ENCODE peak calls at places on chromosomes 2 and 18, in four cellular contexts. One of them, this sample, is unnamed.

GRCh38 chr2:44635725-44636124 is 274.0 kb downstream of the CAMKMT start:
- DNase-seq in A549: no peak
- DNase-seq in breast epithelium: no peak
- DNase-seq in K562: no peak
- DNase-seq in this sample: no peak

GRCh38 chr2:215410932-215411285 is 25.0 kb downstream of the FN1 start:
- DNase-seq in A549: peak; percentile 66
- DNase-seq in breast epithelium: no peak
- DNase-seq in K562: no peak
- DNase-seq in this sample: no peak

GRCh38 chr18:41703744-41704530 is 251.1 kb upstream of the PIK3C3 start:
- DNase-seq in A549: no peak
- DNase-seq in breast epithelium: no peak
- DNase-seq in K562: no peak
- DNase-seq in this sample: no peak

GRCh38 chr2:226121339-226121738 is 678.3 kb downstream of the IRS1 start:
- DNase-seq in A549: no peak
- DNase-seq in breast epithelium: no peak
- DNase-seq in K562: no peak
- DNase-seq in this sample: no peak

GRCh38 chr2:140122001-140122400 is 1341.8 kb upstream of the NXPH2 start:
- DNase-seq in A549: no peak
- DNase-seq in breast epithelium: no peak
- DNase-seq in K562: no peak
- DNase-seq in this sample: no peak

GRCh38 chr18:75923169-75923568 is 495.7 kb upstream of the SMIM21 start:
- DNase-seq in A549: peak; percentile 29
- DNase-seq in breast epithelium: peak; percentile 71
- DNase-seq in K562: no peak
- DNase-seq in this sample: no peak

GRCh38 chr2:170224692-170225091 is 46.7 kb downstream of the MYO3B start:
- DNase-seq in A549: no peak
- DNase-seq in breast epithelium: no peak
- DNase-seq in K562: no peak
- DNase-seq in this sample: no peak

GRCh38 chr2:30758315-30758714 is 48.9 kb downstream of the CAPN13 start:
- DNase-seq in A549: no peak
- DNase-seq in breast epithelium: peak; percentile 14
- DNase-seq in K562: no peak
- DNase-seq in this sample: no peak

GRCh38 chr2:213238753-213239591 is 45.3 kb upstream of the SPAG16 start:
- DNase-seq in A549: peak; percentile 5
- DNase-seq in breast epithelium: no peak
- DNase-seq in K562: no peak
- DNase-seq in this sample: no peak

GRCh38 chr18:21071071-21071470 is 40.5 kb downstream of the ROCK1 start:
- DNase-seq in A549: no peak
- DNase-seq in breast epithelium: no peak
- DNase-seq in K562: no peak
- DNase-seq in this sample: no peak

GRCh38 chr18:24497052-24497754 is 36.8 kb downstream of the HRH4 start:
- DNase-seq in A549: no peak
- DNase-seq in breast epithelium: no peak
- DNase-seq in K562: no peak
- DNase-seq in this sample: no peak

GRCh38 chr2:229226372-229226771 is 44.7 kb downstream of the PID1 start:
- DNase-seq in A549: no peak
- DNase-seq in breast epithelium: no peak
- DNase-seq in K562: no peak
- DNase-seq in this sample: no peak

GRCh38 chr2:195666113-195666712 is 9.2 kb downstream of the SLC39A10 start:
- DNase-seq in A549: no peak
- DNase-seq in breast epithelium: no peak
- DNase-seq in K562: no peak
- DNase-seq in this sample: no peak

GRCh38 chr2:9573840-9574239 is 18.2 kb upstream of the ADAM17 start:
- DNase-seq in A549: no peak
- DNase-seq in breast epithelium: no peak
- DNase-seq in K562: no peak
- DNase-seq in this sample: no peak
- TF ChIP-seq CTCF in A549: no peak
- TF ChIP-seq CTCF in breast epithelium: no peak
- TF ChIP-seq CTCF in K562: no peak
- TF ChIP-seq CTCF in this sample: no peak

DNA sequence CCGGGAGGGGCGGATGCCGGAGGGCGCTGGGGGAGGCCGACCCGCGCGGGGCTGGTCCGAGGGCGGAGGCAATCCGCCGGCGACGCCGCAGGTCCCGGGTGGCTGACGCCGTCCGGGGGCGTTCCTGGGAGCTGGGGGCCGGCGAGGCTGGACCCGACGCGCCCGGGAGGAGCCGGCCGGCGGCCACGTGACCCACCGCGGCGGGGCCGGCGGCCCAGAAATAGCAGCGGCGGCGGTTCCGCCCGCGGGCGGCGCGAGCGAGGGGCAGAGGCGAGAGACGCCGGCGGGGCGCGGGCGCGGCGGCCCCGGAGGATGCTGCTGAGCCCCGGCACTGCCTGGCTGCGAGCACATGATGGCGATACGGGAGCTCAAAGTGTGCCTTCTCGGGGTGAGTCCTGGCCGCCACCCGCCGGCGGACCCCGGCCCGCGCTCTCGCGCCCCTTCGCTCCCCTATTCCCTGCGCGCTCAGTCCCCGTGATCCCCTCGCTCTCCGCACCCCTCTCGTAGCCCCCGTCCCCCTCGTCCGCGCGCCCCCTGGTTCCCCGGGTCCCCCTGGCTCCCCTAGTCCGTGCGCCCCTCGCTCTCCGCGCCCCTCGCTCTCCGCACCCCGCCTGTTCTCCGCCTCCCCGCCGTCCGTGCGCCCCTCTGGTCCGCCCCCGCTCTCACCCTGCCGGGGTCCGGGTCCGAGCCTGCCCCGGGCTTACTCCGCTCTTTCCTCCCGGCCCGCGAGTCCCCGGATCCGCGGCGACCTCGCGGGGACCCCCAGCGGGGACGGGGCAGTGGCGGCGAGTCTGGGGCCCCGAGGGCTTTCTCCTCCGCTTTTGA is at the start of gene RAB31:
- DNase-seq in A549: peak; percentile 44
- DNase-seq in breast epithelium: peak; percentile 61
- DNase-seq in K562: peak; percentile 91
- DNase-seq in this sample: peak; percentile 47
- TF ChIP-seq CTCF in A549: no peak
- TF ChIP-seq CTCF in breast epithelium: no peak
- TF ChIP-seq CTCF in K562: no peak
- TF ChIP-seq CTCF in this sample: no peak

GRCh38 chr2:110843496-110843895 is 111.1 kb downstream of the ACOXL start:
- DNase-seq in A549: no peak
- DNase-seq in breast epithelium: no peak
- DNase-seq in K562: no peak
- DNase-seq in this sample: no peak

GRCh38 chr2:110837421-110838409 is 105.3 kb downstream of the ACOXL start:
- DNase-seq in A549: no peak
- DNase-seq in breast epithelium: no peak
- DNase-seq in K562: no peak
- DNase-seq in this sample: no peak

GRCh38 chr2:110840508-110840907 is 108.1 kb downstream of the ACOXL start:
- DNase-seq in A549: no peak
- DNase-seq in breast epithelium: no peak
- DNase-seq in K562: no peak
- DNase-seq in this sample: no peak

GRCh38 chr2:110838657-110839357 is 106.4 kb downstream of the ACOXL start:
- DNase-seq in A549: no peak
- DNase-seq in breast epithelium: no peak
- DNase-seq in K562: no peak
- DNase-seq in this sample: no peak

DNA sequence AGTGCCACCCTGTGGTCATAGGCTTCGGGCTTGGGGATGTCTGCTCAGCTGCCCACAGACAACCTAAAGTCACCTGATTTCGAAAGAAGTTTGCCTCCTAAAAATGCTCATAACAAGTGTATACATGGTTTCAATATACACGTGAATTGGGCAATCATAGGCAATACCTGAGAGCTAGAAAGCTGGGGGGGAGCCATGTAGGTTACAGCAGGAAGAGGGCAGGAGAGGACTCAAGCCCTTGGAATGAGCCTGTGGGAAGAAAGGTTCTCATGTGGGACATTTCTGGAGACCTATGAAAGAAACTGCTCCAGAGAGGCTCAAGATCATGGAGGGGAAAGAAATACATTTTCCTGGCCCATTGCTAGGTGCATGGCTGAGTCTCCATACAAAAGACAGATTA is 109.7 kb downstream of the ACOXL start:
- DNase-seq in A549: no peak
- DNase-seq in breast epithelium: no peak
- DNase-seq in K562: no peak
- DNase-seq in this sample: no peak
- TF ChIP-seq CTCF in A549: no peak
- TF ChIP-seq CTCF in breast epithelium: no peak
- TF ChIP-seq CTCF in K562: no peak
- TF ChIP-seq CTCF in this sample: no peak

GRCh38 chr2:43226955-43227829 is 786 bp upstream of the ZFP36L2 start:
- DNase-seq in A549: peak; percentile 87
- DNase-seq in breast epithelium: peak; percentile 95
- DNase-seq in K562: peak; percentile 89
- DNase-seq in this sample: peak; percentile 63
- TF ChIP-seq CTCF in A549: peak; percentile 39
- TF ChIP-seq CTCF in breast epithelium: no peak
- TF ChIP-seq CTCF in K562: no peak
- TF ChIP-seq CTCF in this sample: no peak

GRCh38 chr2:172095146-172095904 is 7.4 kb downstream of the DLX2 start:
- DNase-seq in A549: peak; percentile 62
- DNase-seq in breast epithelium: no peak
- DNase-seq in K562: no peak
- DNase-seq in this sample: peak; percentile 76
- TF ChIP-seq CTCF in A549: no peak
- TF ChIP-seq CTCF in breast epithelium: no peak
- TF ChIP-seq CTCF in K562: no peak
- TF ChIP-seq CTCF in this sample: no peak

GRCh38 chr2:7607774-7608173 is 690.6 kb downstream of the RNF144A start:
- DNase-seq in A549: no peak
- DNase-seq in breast epithelium: no peak
- DNase-seq in K562: no peak
- DNase-seq in this sample: no peak

GRCh38 chr2:7599462-7600258 is 682.4 kb downstream of the RNF144A start:
- DNase-seq in A549: no peak
- DNase-seq in breast epithelium: no peak
- DNase-seq in K562: no peak
- DNase-seq in this sample: no peak

GRCh38 chr2:7598402-7598801 is 681.2 kb downstream of the RNF144A start:
- DNase-seq in A549: no peak
- DNase-seq in breast epithelium: no peak
- DNase-seq in K562: no peak
- DNase-seq in this sample: no peak

GRCh38 chr2:7604456-7604855 is 687.2 kb downstream of the RNF144A start:
- DNase-seq in A549: no peak
- DNase-seq in breast epithelium: no peak
- DNase-seq in K562: no peak
- DNase-seq in this sample: no peak

DNA sequence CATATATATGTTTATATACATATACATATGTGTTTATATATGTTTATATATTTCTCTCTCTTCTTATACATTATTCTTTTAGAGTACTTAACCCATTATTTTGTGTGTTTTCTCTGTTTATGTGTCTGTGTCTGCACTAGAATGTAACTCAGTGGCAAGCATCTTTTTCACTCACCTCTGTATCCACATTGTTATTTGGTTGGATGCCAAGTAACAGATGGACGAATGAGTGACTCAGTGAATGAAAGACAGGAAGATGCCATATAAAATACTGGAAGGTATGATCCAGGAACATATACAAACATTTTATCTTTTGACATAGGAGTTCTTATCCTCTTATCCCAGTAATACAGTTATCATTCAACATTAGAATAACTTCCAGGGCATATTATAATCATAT is 684.8 kb downstream of the RNF144A start:
- DNase-seq in A549: no peak
- DNase-seq in breast epithelium: no peak
- DNase-seq in K562: no peak
- DNase-seq in this sample: no peak
- TF ChIP-seq CTCF in A549: no peak
- TF ChIP-seq CTCF in breast epithelium: no peak
- TF ChIP-seq CTCF in K562: no peak
- TF ChIP-seq CTCF in this sample: no peak

GRCh38 chr18:64983497-64984238 is 767.1 kb upstream of the CDH7 start:
- DNase-seq in A549: no peak
- DNase-seq in breast epithelium: no peak
- DNase-seq in K562: no peak
- DNase-seq in this sample: no peak
- TF ChIP-seq CTCF in A549: no peak
- TF ChIP-seq CTCF in breast epithelium: no peak
- TF ChIP-seq CTCF in K562: no peak
- TF ChIP-seq CTCF in this sample: no peak

GRCh38 chr2:34997779-34998178 is 1357.8 kb upstream of the CRIM1 start:
- DNase-seq in A549: no peak
- DNase-seq in breast epithelium: no peak
- DNase-seq in K562: no peak
- DNase-seq in this sample: no peak
- TF ChIP-seq CTCF in A549: no peak
- TF ChIP-seq CTCF in breast epithelium: no peak
- TF ChIP-seq CTCF in K562: no peak
- TF ChIP-seq CTCF in this sample: no peak

GRCh38 chr2:164620873-164621760 is at the start of gene GRB14:
- DNase-seq in A549: peak; percentile 78
- DNase-seq in breast epithelium: no peak
- DNase-seq in K562: no peak
- DNase-seq in this sample: no peak
- TF ChIP-seq CTCF in A549: no peak
- TF ChIP-seq CTCF in breast epithelium: no peak
- TF ChIP-seq CTCF in K562: no peak
- TF ChIP-seq CTCF in this sample: no peak

GRCh38 chr2:45820048-45820447 is 168.6 kb downstream of the PRKCE start:
- DNase-seq in A549: no peak
- DNase-seq in breast epithelium: no peak
- DNase-seq in K562: no peak
- DNase-seq in this sample: no peak

GRCh38 chr2:45814951-45815621 is 163.6 kb downstream of the PRKCE start:
- DNase-seq in A549: no peak
- DNase-seq in breast epithelium: no peak
- DNase-seq in K562: no peak
- DNase-seq in this sample: no peak

GRCh38 chr2:45813003-45813601 is 161.6 kb downstream of the PRKCE start:
- DNase-seq in A549: no peak
- DNase-seq in breast epithelium: no peak
- DNase-seq in K562: no peak
- DNase-seq in this sample: no peak

GRCh38 chr2:45814528-45814927 is 163.1 kb downstream of the PRKCE start:
- DNase-seq in A549: no peak
- DNase-seq in breast epithelium: no peak
- DNase-seq in K562: no peak
- DNase-seq in this sample: no peak

DNA sequence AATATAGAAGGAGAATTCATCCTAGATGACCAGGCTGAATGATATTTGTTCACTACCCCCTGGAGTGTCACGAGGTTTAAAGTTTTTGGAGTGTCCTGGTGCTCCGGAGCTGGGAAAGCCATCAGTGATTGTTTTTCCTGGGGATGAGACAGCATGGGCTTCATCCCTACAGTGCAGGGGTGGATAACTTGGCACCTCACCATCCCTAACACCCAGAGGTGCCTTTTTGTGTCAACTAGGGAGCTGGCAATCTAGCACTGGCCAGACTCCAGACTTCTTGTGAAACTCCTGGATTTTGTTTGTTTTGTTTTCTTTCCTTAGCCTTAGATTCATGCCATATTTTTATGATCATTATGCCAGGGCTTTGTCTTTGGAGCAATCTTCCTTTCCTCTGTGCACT is 164.8 kb downstream of the PRKCE start:
- DNase-seq in A549: no peak
- DNase-seq in breast epithelium: no peak
- DNase-seq in K562: no peak
- DNase-seq in this sample: no peak
- TF ChIP-seq CTCF in A549: no peak
- TF ChIP-seq CTCF in breast epithelium: no peak
- TF ChIP-seq CTCF in K562: no peak
- TF ChIP-seq CTCF in this sample: no peak